ENCODE peak calls at places on chromosome 14, in six cellular contexts. One of them, this sample, is unnamed.

GRCh38 chr14:78785265-78785664 is 615.1 kb downstream of the NRXN3 start:
- DNase-seq in Caki2: no peak
- DNase-seq in stimulated activated naive B cell treated with anti-CD40 and anti-IgM and Interleukin-4, amounts not matched to agents 10 μg/mL and 1 μg/mL and 100 μg/mL, for 72 hours: no peak
- DNase-seq in choroid plexus epithelial cell: no peak
- DNase-seq in NAMALWA: no peak
- DNase-seq in effector CD4-positive, alpha-beta T cell: no peak
- DNase-seq in this sample: no peak

GRCh38 chr14:62792578-62792977 is 252.7 kb downstream of the KCNH5 start:
- DNase-seq in Caki2: no peak
- DNase-seq in stimulated activated naive B cell treated with anti-CD40 and anti-IgM and Interleukin-4, amounts not matched to agents 10 μg/mL and 1 μg/mL and 100 μg/mL, for 72 hours: no peak
- DNase-seq in choroid plexus epithelial cell: no peak
- DNase-seq in NAMALWA: no peak
- DNase-seq in effector CD4-positive, alpha-beta T cell: no peak
- DNase-seq in this sample: no peak

GRCh38 chr14:73752297-73752992 is 38.3 kb upstream of the PNMA1 start:
- DNase-seq in Caki2: no peak
- DNase-seq in stimulated activated naive B cell treated with anti-CD40 and anti-IgM and Interleukin-4, amounts not matched to agents 10 μg/mL and 1 μg/mL and 100 μg/mL, for 72 hours: no peak
- DNase-seq in choroid plexus epithelial cell: peak; percentile 67
- DNase-seq in NAMALWA: no peak
- DNase-seq in effector CD4-positive, alpha-beta T cell: peak; percentile 44
- DNase-seq in this sample: no peak

GRCh38 chr14:99189201-99189801 is 82.7 kb downstream of the BCL11B start:
- DNase-seq in Caki2: no peak
- DNase-seq in stimulated activated naive B cell treated with anti-CD40 and anti-IgM and Interleukin-4, amounts not matched to agents 10 μg/mL and 1 μg/mL and 100 μg/mL, for 72 hours: no peak
- DNase-seq in choroid plexus epithelial cell: no peak
- DNase-seq in NAMALWA: no peak
- DNase-seq in effector CD4-positive, alpha-beta T cell: no peak
- DNase-seq in this sample: no peak

GRCh38 chr14:67068246-67068645 is 121.0 kb upstream of the GARIN2 start:
- DNase-seq in Caki2: no peak
- DNase-seq in stimulated activated naive B cell treated with anti-CD40 and anti-IgM and Interleukin-4, amounts not matched to agents 10 μg/mL and 1 μg/mL and 100 μg/mL, for 72 hours: no peak
- DNase-seq in choroid plexus epithelial cell: peak; percentile 9
- DNase-seq in NAMALWA: no peak
- DNase-seq in effector CD4-positive, alpha-beta T cell: no peak
- DNase-seq in this sample: no peak

GRCh38 chr14:69542311-69542710 is 32.4 kb downstream of the CCDC177 start:
- DNase-seq in Caki2: no peak
- DNase-seq in stimulated activated naive B cell treated with anti-CD40 and anti-IgM and Interleukin-4, amounts not matched to agents 10 μg/mL and 1 μg/mL and 100 μg/mL, for 72 hours: no peak
- DNase-seq in choroid plexus epithelial cell: no peak
- DNase-seq in NAMALWA: no peak
- DNase-seq in effector CD4-positive, alpha-beta T cell: no peak
- DNase-seq in this sample: no peak

GRCh38 chr14:52018252-52018651 is 28.9 kb downstream of the RTRAF start:
- DNase-seq in Caki2: no peak
- DNase-seq in stimulated activated naive B cell treated with anti-CD40 and anti-IgM and Interleukin-4, amounts not matched to agents 10 μg/mL and 1 μg/mL and 100 μg/mL, for 72 hours: no peak
- DNase-seq in choroid plexus epithelial cell: peak; percentile 52
- DNase-seq in NAMALWA: no peak
- DNase-seq in effector CD4-positive, alpha-beta T cell: no peak
- DNase-seq in this sample: no peak

GRCh38 chr14:103008768-103009342 is 48.5 kb downstream of the CDC42BPB start:
- DNase-seq in Caki2: no peak
- DNase-seq in stimulated activated naive B cell treated with anti-CD40 and anti-IgM and Interleukin-4, amounts not matched to agents 10 μg/mL and 1 μg/mL and 100 μg/mL, for 72 hours: no peak
- DNase-seq in choroid plexus epithelial cell: peak; percentile 48
- DNase-seq in NAMALWA: no peak
- DNase-seq in effector CD4-positive, alpha-beta T cell: no peak
- DNase-seq in this sample: no peak

GRCh38 chr14:79701371-79701770 is 509.9 kb downstream of the DIO2 start:
- DNase-seq in Caki2: no peak
- DNase-seq in stimulated activated naive B cell treated with anti-CD40 and anti-IgM and Interleukin-4, amounts not matched to agents 10 μg/mL and 1 μg/mL and 100 μg/mL, for 72 hours: no peak
- DNase-seq in choroid plexus epithelial cell: no peak
- DNase-seq in NAMALWA: no peak
- DNase-seq in effector CD4-positive, alpha-beta T cell: no peak
- DNase-seq in this sample: no peak

GRCh38 chr14:35963209-35963608 is 137.1 kb downstream of the BRMS1L start:
- DNase-seq in Caki2: no peak
- DNase-seq in stimulated activated naive B cell treated with anti-CD40 and anti-IgM and Interleukin-4, amounts not matched to agents 10 μg/mL and 1 μg/mL and 100 μg/mL, for 72 hours: no peak
- DNase-seq in choroid plexus epithelial cell: peak; percentile 10
- DNase-seq in NAMALWA: peak; percentile 12
- DNase-seq in effector CD4-positive, alpha-beta T cell: no peak
- DNase-seq in this sample: no peak

GRCh38 chr14:74913986-74914573 is 9.0 kb downstream of the RPS6KL1 start:
- DNase-seq in Caki2: peak; percentile 23
- DNase-seq in stimulated activated naive B cell treated with anti-CD40 and anti-IgM and Interleukin-4, amounts not matched to agents 10 μg/mL and 1 μg/mL and 100 μg/mL, for 72 hours: no peak
- DNase-seq in choroid plexus epithelial cell: peak; percentile 85
- DNase-seq in NAMALWA: peak; percentile 25
- DNase-seq in effector CD4-positive, alpha-beta T cell: no peak
- DNase-seq in this sample: no peak

GRCh38 chr14:104132981-104133380 is 5.4 kb upstream of the KIF26A start:
- DNase-seq in Caki2: no peak
- DNase-seq in stimulated activated naive B cell treated with anti-CD40 and anti-IgM and Interleukin-4, amounts not matched to agents 10 μg/mL and 1 μg/mL and 100 μg/mL, for 72 hours: no peak
- DNase-seq in choroid plexus epithelial cell: no peak
- DNase-seq in NAMALWA: no peak
- DNase-seq in effector CD4-positive, alpha-beta T cell: no peak
- DNase-seq in this sample: no peak